ENCODE peak calls at places on chromosomes 1 and 21, in eight cellular contexts. Q is GM03348; P is T-helper 17 cell; N is NCI-H526; W is HCT116; F is CD8-positive, alpha-beta memory T cell; Y is HuH-7.5; B is fibroblast of pulmonary artery. C is an unnamed sample.

GRCh38 chr21:45364464-45365185 is 40.3 kb upstream of the COL18A1 start:
- DNase-seq in W (no peak), N (no peak), Y (no peak), Q (peak; percentile 73), P (no peak), B (peak; percentile 87), F (no peak), C (no peak)

GRCh38 chr1:207240325-207241095 is 81.0 kb upstream of the CD55 start:
- DNase-seq in N (no peak), W (no peak), Q (peak; percentile 26), Y (no peak), P (no peak), B (no peak), F (no peak), C (no peak)

GRCh38 chr21:21001591-21002100 is 3.4 kb downstream of the NCAM2 start:
- DNase-seq in Y (no peak), N (no peak), P (no peak), B (no peak), F (no peak), W (no peak), Q (no peak), C (no peak)

GRCh38 chr1:56320873-56321272 is 258.5 kb downstream of the PLPP3 start:
- DNase-seq in Q (no peak), B (no peak), P (no peak), W (no peak), F (no peak), Y (no peak), N (no peak), C (no peak)

GRCh38 chr1:204102029-204102611 is 29.2 kb downstream of the SOX13 start:
- DNase-seq in F (no peak), Q (no peak), Y (peak; percentile 52), N (no peak), P (no peak), B (no peak), W (no peak), C (no peak)

GRCh38 chr1:34013958-34014737 is 150.3 kb downstream of the HMGB4 start:
- DNase-seq in Y (peak; percentile 12), N (peak; percentile 64), W (peak; percentile 28), Q (no peak), P (no peak), B (no peak), F (no peak), C (no peak)

GRCh38 chr1:26122988-26123973 is 11.7 kb downstream of the PDIK1L start:
- DNase-seq in Y (no peak), P (no peak), N (no peak), F (no peak), B (no peak), Q (peak; percentile 48), W (no peak), C (no peak)

GRCh38 chr1:62109124-62109523 is 85.5 kb upstream of the L1TD1 start:
- DNase-seq in N (no peak), B (no peak), F (no peak), P (no peak), Q (no peak), W (no peak), Y (no peak), C (no peak)

GRCh38 chr1:213987876-213988638 is at the start of gene PROX1:
- DNase-seq in N (peak; percentile 70), B (peak; percentile 92), W (no peak), F (peak; percentile 27), Q (peak; percentile 95), Y (peak; percentile 31), P (no peak), C (no peak)